ENCODE peak calls at places on chromosomes 16 and 17, in five cellular contexts. S, H, K, M and U are unnamed samples. For H3K36me3, the result is how much of the 10 kb centered on the place peaks cover.

GRCh38 chr16:64543401-64543800 is 578.5 kb downstream of the CDH11 start:
- DNase-seq in S (no peak), H (no peak), K (no peak), M (no peak), U (no peak)

GRCh38 chr17:39143552-39144093 is 7.8 kb downstream of the PLXDC1 start:
- DNase-seq in S (no peak), H (no peak), K (no peak), M (no peak), U (no peak)

GRCh38 chr17:1060991-1061390 is 64.1 kb downstream of the TIMM22 start:
- DNase-seq in S (no peak), H (peak), K (peak), M (no peak), U (peak)

GRCh38 chr17:21282231-21282630 is 2.3 kb upstream of the MAP2K3 start:
- DNase-seq in S (no peak), H (peak), K (peak), M (no peak), U (peak)

GRCh38 chr17:38709864-38710602 is 5.0 kb downstream of the MLLT6 start:
- DNase-seq in S (no peak), H (no peak), K (no peak), M (no peak), U (no peak)

GRCh38 chr17:4364622-4365041 is 1.8 kb downstream of the UBE2G1 start:
- DNase-seq in S (no peak), H (no peak), K (no peak), M (no peak), U (no peak)

GRCh38 chr17:48439875-48440505 is 10.0 kb upstream of the SKAP1 start:
- DNase-seq in S (no peak), H (no peak), K (peak), M (no peak), U (no peak)

GRCh38 chr16:78925071-78925714 is 675.3 kb downstream of the MAF start:
- DNase-seq in S (no peak), H (no peak), K (peak), M (peak), U (peak)

GRCh38 chr17:2635241-2635640 is 41.8 kb downstream of the PAFAH1B1 start:
- DNase-seq in S (no peak), H (no peak), K (no peak), M (no peak), U (no peak)

GRCh38 chr16:79182618-79183017 is 417.9 kb downstream of the MAF start:
- DNase-seq in S (no peak), H (no peak), K (peak), M (no peak), U (no peak)

GRCh38 chr17:29256116-29256515 is 9.5 kb downstream of the CRYBA1 start:
- DNase-seq in S (no peak), H (no peak), K (no peak), M (no peak), U (no peak)

GRCh38 chr16:16000685-16001084 is 51.3 kb downstream of the ABCC1 start:
- DNase-seq in S (no peak), H (no peak), K (no peak), M (no peak), U (no peak)

GRCh38 chr17:863880-864279 is 81.7 kb downstream of the MRM3 start:
- DNase-seq in S (no peak), H (no peak), K (no peak), M (no peak), U (peak)

GRCh38 chr17:80821546-80821945 is 170.1 kb upstream of the CHMP6 start:
- DNase-seq in S (no peak), H (no peak), K (no peak), M (no peak), U (no peak)

GRCh38 chr16:71754108-71754507 is 29.6 kb upstream of the PHLPP2 start:
- DNase-seq in S (no peak), H (no peak), K (no peak), M (no peak), U (no peak)

GRCh38 chr17:58329035-58329807 is 626 bp upstream of the TSPOAP1 start:
- DNase-seq in S (no peak), H (no peak), K (no peak), M (peak), U (no peak)

GRCh38 chr17:44209786-44210341 is 9.6 kb downstream of the UBTF start:
- DNase-seq in S (no peak), H (peak), K (peak), M (no peak), U (no peak)

GRCh38 chr17:12250973-12251372 is 230.3 kb downstream of the MAP2K4 start:
- DNase-seq in S (no peak), H (no peak), K (no peak), M (no peak), U (no peak)

GRCh38 chr16:85144026-85144915 is 32.0 kb upstream of the CIBAR2 start:
- DNase-seq in S (no peak), H (no peak), K (no peak), M (no peak), U (peak)

GRCh38 chr17:66783656-66784381 is 51.1 kb upstream of the CACNG5 start:
- DNase-seq in S (no peak), H (no peak), K (no peak), M (no peak), U (no peak)

GRCh38 chr17:71681427-71682173 is 439.2 kb upstream of the SOX9 start:
- DNase-seq in S (no peak), H (no peak), K (no peak), M (no peak), U (no peak)

GRCh38 chr17:49555495-49556018 is 20.1 kb upstream of the NXPH3 start:
- DNase-seq in S (no peak), H (no peak), K (no peak), M (no peak), U (no peak)

GRCh38 chr16:57984443-57985203 is 13.7 kb upstream of the CNGB1 start:
- DNase-seq in S (peak), H (peak), K (peak), M (peak), U (peak)

GRCh38 chr16:85612801-85613608 is at the start of gene GSE1:
- DNase-seq in S (peak), H (peak), K (peak), M (peak), U (peak)

GRCh38 chr17:71633391-71633849 is 487.4 kb upstream of the SOX9 start:
- DNase-seq in S (no peak), H (peak), K (peak), M (no peak), U (peak)

GRCh38 chr17:14581181-14581830 is 280.4 kb downstream of the HS3ST3B1 start:
- DNase-seq in S (no peak), H (no peak), K (no peak), M (no peak), U (peak)

GRCh38 chr16:73011926-73012325 is 36.0 kb downstream of the ZFHX3 start:
- DNase-seq in S (no peak), H (no peak), K (no peak), M (no peak), U (peak)

GRCh38 chr16:77557385-77557784 is 122.6 kb upstream of the ADAMTS18 start:
- DNase-seq in S (no peak), H (no peak), K (no peak), M (no peak), U (no peak)

GRCh38 chr16:15653227-15653626 is 3.2 kb downstream of the NDE1 start:
- DNase-seq in S (no peak), H (peak), K (peak), M (no peak), U (no peak)

GRCh38 chr16:3188675-3188924 is 596 bp downstream of the OR1F1 start:
- DNase-seq in S (no peak), H (no peak), K (no peak), M (no peak), U (no peak)

GRCh38 chr16:35146723-35147458 is 1687.5 kb downstream of the TP53TG3F start:
- DNase-seq in S (no peak), H (no peak), K (no peak), M (no peak), U (no peak)

GRCh38 chr17:31550389-31551056 is 159.0 kb downstream of the RAB11FIP4 start:
- DNase-seq in S (no peak), H (peak), K (peak), M (no peak), U (peak)

GRCh38 chr16:63201851-63202250 is 1165.6 kb upstream of the CDH8 start:
- DNase-seq in S (no peak), H (no peak), K (no peak), M (no peak), U (no peak)

GRCh38 chr16:19274178-19274797 is 11.2 kb upstream of the CLEC19A start:
- DNase-seq in S (no peak), H (no peak), K (no peak), M (no peak), U (no peak)

GRCh38 chr17:17671369-17672119 is 9.7 kb upstream of the RAI1 start:
- DNase-seq in S (no peak), H (no peak), K (no peak), M (no peak), U (no peak)

GRCh38 chr16:28131743-28132393 is 68.4 kb upstream of the GSG1L start:
- DNase-seq in S (no peak), H (no peak), K (no peak), M (no peak), U (no peak)

GRCh38 chr16:28136751-28137434 is 73.4 kb upstream of the GSG1L start:
- DNase-seq in S (no peak), H (no peak), K (no peak), M (no peak), U (no peak)

GRCh38 chr16:28130099-28131088 is 66.9 kb upstream of the GSG1L start:
- DNase-seq in S (peak), H (no peak), K (peak), M (no peak), U (no peak)

GRCh38 chr16:28131210-28131609 is 67.7 kb upstream of the GSG1L start:
- DNase-seq in S (no peak), H (no peak), K (no peak), M (no peak), U (no peak)

DNA sequence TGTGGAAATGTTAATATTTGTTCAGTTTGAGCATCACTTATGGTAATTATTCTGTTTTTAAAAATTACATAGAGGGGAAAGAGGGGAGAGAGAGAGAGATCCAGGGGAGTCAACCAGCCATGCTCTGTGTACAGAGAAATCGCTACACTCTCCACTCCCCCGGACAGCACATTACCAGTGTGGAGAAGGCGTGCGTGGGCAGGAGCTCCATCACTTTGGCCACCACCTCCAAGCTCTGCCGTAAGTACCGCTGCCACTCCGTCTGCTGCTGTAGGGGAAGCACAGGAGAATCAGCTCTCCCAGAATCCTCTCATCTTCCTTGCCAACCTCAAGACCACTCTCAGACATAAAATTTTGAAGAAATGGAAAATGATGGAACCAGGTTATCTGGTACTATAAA is 70.2 kb upstream of the GSG1L start:
- DNase-seq in S (no peak), H (no peak), K (no peak), M (no peak), U (no peak)
- H3K36me3 ChIP-seq in S (under half), H (half or more), K (under half), M (under half), U (under half)

GRCh38 chr16:49987381-49987780 is 37.6 kb upstream of the CNEP1R1 start:
- DNase-seq in S (no peak), H (no peak), K (no peak), M (no peak), U (peak)
- H3K14ac ChIP-seq in S (no peak), H (no peak), K (no peak), M (no peak), U (no peak)

GRCh38 chr16:27175888-27176287 is 27.4 kb upstream of the KDM8 start:
- DNase-seq in S (no peak), H (no peak), K (no peak), M (no peak), U (no peak)
- H3K36me3 ChIP-seq in S (under half), H (under half), K (under half), M (under half), U (under half)

GRCh38 chr17:68019675-68020450 is 15.7 kb upstream of the KPNA2 start:
- DNase-seq in S (peak), H (peak), K (peak), M (peak), U (peak)
- H3K14ac ChIP-seq in S (no peak), H (peak), K (no peak), M (no peak), U (peak)

DNA sequence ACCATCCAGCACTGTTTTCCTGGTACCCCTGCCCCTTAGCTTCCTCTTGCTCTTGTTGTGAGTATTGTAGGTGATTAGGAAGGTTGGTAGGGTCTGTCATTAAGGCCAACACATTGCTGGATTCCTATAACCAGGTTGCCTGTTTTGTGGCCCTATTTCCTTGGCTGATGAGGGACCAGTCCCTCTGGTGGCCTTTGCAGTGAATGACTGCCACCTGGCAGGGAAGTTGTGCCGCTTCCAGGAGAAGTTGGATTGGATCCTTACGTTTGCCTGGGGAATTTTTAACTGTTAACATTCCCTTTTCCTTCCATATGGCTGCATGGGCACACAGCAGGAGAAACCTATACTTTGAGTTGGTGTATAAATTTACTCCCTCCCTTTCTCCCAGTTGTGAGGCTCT is 32.4 kb downstream of the LCMT1 start:
- DNase-seq in S (no peak), H (no peak), K (no peak), M (no peak), U (no peak)
- H3K36me3 ChIP-seq in S (under half), H (under half), K (under half), M (under half), U (under half)

GRCh38 chr16:50657251-50657650 is 23.9 kb downstream of the SNX20 start:
- DNase-seq in S (no peak), H (no peak), K (no peak), M (no peak), U (no peak)

GRCh38 chr16:50655558-50656055 is 25.5 kb downstream of the SNX20 start:
- DNase-seq in S (no peak), H (no peak), K (no peak), M (no peak), U (no peak)

GRCh38 chr16:50651835-50652438 is 29.2 kb downstream of the SNX20 start:
- DNase-seq in S (no peak), H (no peak), K (no peak), M (no peak), U (no peak)

GRCh38 chr16:50653633-50654524 is 27.2 kb downstream of the SNX20 start:
- DNase-seq in S (no peak), H (no peak), K (no peak), M (no peak), U (no peak)

DNA sequence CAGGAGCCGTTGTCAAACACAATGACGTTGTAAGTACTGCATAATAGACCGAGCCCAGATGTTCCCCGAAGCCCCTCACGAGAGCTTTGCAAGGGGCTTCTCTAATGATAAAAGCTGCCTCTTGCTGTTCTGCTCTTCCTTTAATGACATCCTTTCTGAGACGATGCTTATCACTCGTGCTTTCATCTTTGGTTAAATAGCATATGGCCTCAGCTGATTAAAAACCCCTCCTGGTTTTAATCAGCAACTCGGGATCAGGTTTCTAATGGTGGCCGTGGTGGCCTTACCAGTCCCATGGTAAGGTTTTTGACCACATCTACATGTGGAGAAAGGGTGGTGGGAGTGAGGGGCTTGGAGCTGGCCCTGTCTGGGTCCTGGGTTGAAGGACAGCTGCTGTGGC is 28.1 kb downstream of the SNX20 start:
- DNase-seq in S (no peak), H (no peak), K (no peak), M (no peak), U (no peak)
- H3K14ac ChIP-seq in S (no peak), H (no peak), K (no peak), M (no peak), U (no peak)

GRCh38 chr16:56743840-56744239 is 13.9 kb downstream of the NUP93 start:
- DNase-seq in S (no peak), H (peak), K (peak), M (no peak), U (no peak)
- H3K36me3 ChIP-seq in S (under half), H (under half), K (under half), M (under half), U (under half)